ENCODE peak calls at places on chromosome 2, in six cellular contexts. B, H, Y, Z, U and O are unnamed samples.

GRCh38 chr2:160270571-160271113 is 70.6 kb upstream of the ITGB6 start:
- DNase-seq in B (no peak), H (no peak), Y (no peak), Z (no peak), U (no peak), O (peak; percentile 53)

GRCh38 chr2:79219383-79219988 is 59.9 kb upstream of the REG3A start:
- DNase-seq in B (no peak), H (peak; percentile 46), Y (no peak), Z (peak; percentile 50), U (peak; percentile 12), O (peak; percentile 51)

GRCh38 chr2:240183370-240184197 is 43.1 kb upstream of the OTOS start:
- DNase-seq in B (no peak), H (no peak), Y (peak; percentile 49), Z (no peak), U (no peak), O (no peak)

GRCh38 chr2:105140237-105140568 is 101.3 kb upstream of the GPR45 start:
- DNase-seq in B (no peak), H (no peak), Y (no peak), Z (no peak), U (no peak), O (no peak)

GRCh38 chr2:105926960-105927678 is 182.4 kb downstream of the NCK2 start:
- DNase-seq in B (no peak), H (peak; percentile 12), Y (no peak), Z (no peak), U (peak; percentile 42), O (no peak)

GRCh38 chr2:36461039-36461681 is 105.6 kb downstream of the CRIM1 start:
- DNase-seq in B (no peak), H (no peak), Y (no peak), Z (peak; percentile 98), U (peak; percentile 5), O (peak; percentile 39)

GRCh38 chr2:231395188-231396057 is at the start of gene B3GNT7:
- DNase-seq in B (no peak), H (no peak), Y (no peak), Z (no peak), U (no peak), O (no peak)

GRCh38 chr2:45918816-45919655 is 267.6 kb downstream of the PRKCE start:
- DNase-seq in B (no peak), H (no peak), Y (no peak), Z (no peak), U (no peak), O (no peak)

GRCh38 chr2:199869227-199869541 is 18.2 kb upstream of the FTCDNL1 start:
- DNase-seq in B (no peak), H (no peak), Y (no peak), Z (no peak), U (no peak), O (no peak)